ENCODE peak calls at places on chromosomes 11 and 22, in five cellular contexts. J is A549, T is IMR-90, Q is heart left ventricle, U is mammary epithelial cell. I is an unnamed sample. For H3K4me1, the result is how much of the 10 kb centered on the place peaks cover.

GRCh38 chr11:77301510-77301909 is at the start of gene GDPD4:
- DNase-seq in J (no peak), T (no peak), Q (no peak), U (no peak), I (no peak)

GRCh38 chr11:23974046-23974445 is 522.8 kb upstream of the LUZP2 start:
- DNase-seq in J (no peak), T (no peak), Q (no peak), U (peak), I (no peak)

GRCh38 chr11:119729581-119730346 is 764 bp upstream of the NECTIN1 start:
- DNase-seq in J (peak), T (peak), Q (peak), U (peak), I (peak)

GRCh38 chr22:50701428-50702154 is 29.0 kb downstream of the SHANK3 start:
- DNase-seq in J (no peak), T (no peak), Q (peak), U (no peak), I (peak)

GRCh38 chr11:102921587-102922220 is 33.8 kb downstream of the MMP13 start:
- DNase-seq in J (no peak), T (no peak), Q (no peak), U (no peak), I (no peak)

GRCh38 chr11:14577290-14577689 is 57.1 kb upstream of the PSMA1 start:
- DNase-seq in J (no peak), T (no peak), Q (no peak), U (no peak), I (no peak)

GRCh38 chr11:46649180-46649738 is 31.9 kb downstream of the ATG13 start:
- DNase-seq in J (no peak), T (peak), Q (peak), U (peak), I (peak)

GRCh38 chr22:48868554-48868953 is 959.1 kb downstream of the BRD1 start:
- DNase-seq in J (no peak), T (no peak), Q (no peak), U (no peak), I (peak)

GRCh38 chr22:17370766-17371181 is 1.5 kb downstream of the CECR2 start:
- DNase-seq in J (no peak), T (no peak), Q (no peak), U (no peak), I (no peak)

GRCh38 chr11:124674168-124674517 is 439 bp downstream of the SPA17 start:
- DNase-seq in J (peak), T (no peak), Q (no peak), U (no peak), I (no peak)

GRCh38 chr11:90332415-90332814 is 109.6 kb upstream of the CHORDC1 start:
- DNase-seq in J (no peak), T (no peak), Q (no peak), U (peak), I (no peak)

GRCh38 chr11:74739546-74740270 is 8.5 kb upstream of the CHRDL2 start:
- DNase-seq in J (peak), T (peak), Q (no peak), U (peak), I (no peak)

GRCh38 chr22:42684462-42685195 is 35.4 kb upstream of the CYB5R3 start:
- DNase-seq in J (no peak), T (no peak), Q (peak), U (no peak), I (peak)

GRCh38 chr11:9922806-9923205 is 258.9 kb downstream of the SWAP70 start:
- DNase-seq in J (no peak), T (no peak), Q (no peak), U (no peak), I (no peak)

GRCh38 chr22:47160141-47160541 is 397.7 kb downstream of the TBC1D22A start:
- DNase-seq in J (no peak), T (no peak), Q (no peak), U (no peak), I (no peak)

GRCh38 chr11:121762820-121763219 is 310.1 kb upstream of the SORL1-AS1 start:
- DNase-seq in J (no peak), T (peak), Q (peak), U (peak), I (no peak)

GRCh38 chr22:35538801-35539321 is 1.8 kb upstream of the RASD2 start:
- DNase-seq in J (peak), T (no peak), Q (no peak), U (peak), I (no peak)

GRCh38 chr11:129374993-129375721 is 491 bp upstream of the BARX2 start:
- DNase-seq in J (peak), T (no peak), Q (no peak), U (peak), I (no peak)

GRCh38 chr11:60159284-60159683 is 23.6 kb downstream of the MS4A6A start:
- DNase-seq in J (no peak), T (no peak), Q (no peak), U (no peak), I (no peak)

GRCh38 chr22:45826520-45826919 is 150.4 kb downstream of the WNT7B start:
- DNase-seq in J (no peak), T (no peak), Q (no peak), U (no peak), I (no peak)

GRCh38 chr11:27293500-27294417 is 69.3 kb downstream of the CCDC34 start:
- DNase-seq in J (no peak), T (peak), Q (no peak), U (peak), I (no peak)

GRCh38 chr11:12174145-12175143 is 64.1 kb downstream of the MICAL2 start:
- DNase-seq in J (no peak), T (peak), Q (no peak), U (peak), I (no peak)

GRCh38 chr11:48110509-48110766 is 106.2 kb upstream of the OR4B1 start:
- DNase-seq in J (no peak), T (no peak), Q (no peak), U (no peak), I (no peak)

GRCh38 chr11:48106166-48106565 is 110.4 kb upstream of the OR4B1 start:
- DNase-seq in J (no peak), T (no peak), Q (no peak), U (no peak), I (no peak)

GRCh38 chr11:48107188-48107704 is 109.4 kb upstream of the OR4B1 start:
- DNase-seq in J (no peak), T (peak), Q (no peak), U (peak), I (no peak)

GRCh38 chr11:48109046-48109666 is 107.5 kb upstream of the OR4B1 start:
- DNase-seq in J (peak), T (peak), Q (no peak), U (peak), I (no peak)

DNA sequence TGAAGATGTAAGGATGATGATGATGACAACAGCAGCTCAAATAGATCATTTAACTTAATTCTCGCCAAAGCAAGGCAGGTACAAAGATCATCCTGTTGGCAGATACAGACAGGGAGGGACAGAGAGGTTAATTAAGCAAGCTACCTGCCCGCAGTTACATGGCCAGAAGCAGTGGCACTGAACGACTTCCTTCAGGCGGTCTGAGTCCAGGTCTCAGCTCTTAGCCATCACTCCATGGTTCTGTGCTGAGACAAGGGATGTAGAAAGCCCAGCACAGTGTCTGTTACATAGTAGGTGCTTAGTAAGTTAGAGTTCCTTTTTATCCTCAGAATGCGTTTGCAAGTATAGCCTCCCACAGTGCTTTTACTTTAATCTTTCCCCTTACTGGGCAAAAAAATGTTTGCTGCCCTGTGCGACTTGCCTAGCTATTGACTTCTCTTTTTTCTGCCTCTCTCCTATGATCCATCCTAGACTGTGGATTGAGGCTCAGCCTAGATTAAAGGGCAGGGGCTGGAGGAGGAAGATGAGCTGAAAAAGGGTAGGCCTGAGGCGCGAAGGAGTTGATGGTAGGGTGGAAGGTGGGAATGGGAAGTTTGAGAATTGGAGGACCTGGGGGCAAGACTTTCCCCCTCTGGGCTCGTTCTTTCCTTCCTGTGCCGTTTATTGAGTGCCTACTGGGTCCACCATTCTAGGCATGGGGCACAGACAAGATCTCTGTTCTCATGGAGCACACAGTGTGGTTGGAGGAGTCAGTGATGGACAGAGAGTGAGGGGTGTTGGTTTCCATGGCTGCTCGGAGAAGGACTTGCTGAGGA is 108.2 kb upstream of the OR4B1 start:
- DNase-seq in J (no peak), T (no peak), Q (no peak), U (no peak), I (no peak)
- H3K4me1 ChIP-seq in J (half or more), T (under half), Q (under half), U (under half), I (under half)

GRCh38 chr11:19844012-19844411 is 131.4 kb downstream of the NAV2 start:
- DNase-seq in J (no peak), T (no peak), Q (no peak), U (no peak), I (no peak)
- H3K4me1 ChIP-seq in J (under half), T (under half), Q (under half), U (under half), I (under half)

DNA sequence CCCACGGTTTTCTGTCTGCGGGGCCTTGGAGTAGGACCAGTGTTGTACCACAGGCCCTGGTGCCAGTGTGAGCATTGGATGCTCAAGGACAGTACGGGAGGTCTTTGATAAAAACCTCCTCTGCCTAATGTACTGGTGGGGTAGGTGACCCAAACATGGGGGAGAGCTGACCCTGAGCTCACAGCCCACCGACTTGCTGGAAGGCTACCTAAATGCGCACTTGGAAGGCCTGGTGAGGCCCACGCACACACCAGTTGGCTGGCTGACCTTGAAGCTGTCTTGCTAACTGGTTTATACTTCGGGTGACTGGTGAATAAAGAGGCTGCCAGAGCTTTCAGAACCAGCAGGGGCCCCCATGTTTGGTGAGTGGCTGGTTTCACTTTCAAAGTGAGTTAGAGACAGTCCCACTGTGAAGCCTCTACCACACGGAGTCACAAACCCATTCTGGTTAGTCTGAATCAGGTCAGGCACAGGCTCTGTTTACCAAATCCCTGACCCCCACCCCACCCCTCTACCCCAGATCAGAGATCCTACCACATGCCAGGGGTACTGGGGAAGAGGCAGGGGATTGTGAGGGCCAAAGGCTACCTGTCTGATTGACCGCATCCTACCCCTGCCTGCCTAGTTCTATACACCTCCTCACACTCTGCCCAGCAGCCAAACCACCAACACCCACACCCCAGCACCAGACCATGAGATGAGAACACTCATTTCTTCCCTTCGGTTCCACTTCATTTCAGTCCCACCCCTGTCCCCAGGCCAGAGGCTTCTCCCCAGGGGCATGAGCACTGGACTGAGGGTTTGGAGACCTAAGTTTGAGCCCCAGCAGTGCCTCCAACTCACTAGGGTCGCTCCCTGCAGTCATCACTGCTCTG is 12.7 kb upstream of the IL2RB start:
- DNase-seq in J (no peak), T (no peak), Q (no peak), U (no peak), I (no peak)
- H3K4me1 ChIP-seq in J (under half), T (under half), Q (under half), U (under half), I (under half)

GRCh38 chr22:28985581-28986290 is 75.9 kb downstream of the C22orf31 start:
- DNase-seq in J (no peak), T (no peak), Q (no peak), U (no peak), I (no peak)
- H3K4me1 ChIP-seq in J (under half), T (under half), Q (under half), U (under half), I (under half)

GRCh38 chr11:8719260-8720190 is 36.9 kb downstream of the RPL27A start:
- DNase-seq in J (peak), T (peak), Q (peak), U (peak), I (peak)
- H3K4me1 ChIP-seq in J (half or more), T (half or more), Q (half or more), U (half or more), I (half or more)

GRCh38 chr22:23240639-23241389 is 60.5 kb downstream of the BCR start:
- DNase-seq in J (peak), T (no peak), Q (no peak), U (peak), I (no peak)
- H3K4me1 ChIP-seq in J (under half), T (under half), Q (under half), U (under half), I (under half)

I was measured in sigmoid colon.